ENCODE peak calls at places on chromosomes 13 and 19, in seven cellular contexts. D is activated CD4-positive, alpha-beta T cell treated with anti-CD3 and anti-CD28 coated beads for 4 hours; L is dermis blood vessel endothelial cell; I is NCI-H1092; O is T-cell; C is stimulated activated CD4-positive, alpha-beta T cell treated with anti-CD3 and anti-CD28 coated beads, Interleukin-15, amount 100 ng/mL, for 48 hours; H is WTC11. W is an unnamed sample.

GRCh38 chr13:99398071-99398470 is 90.9 kb upstream of the GPR183 start:
- DNase-seq in O (no peak), L (no peak), H (no peak), D (no peak), C (no peak), I (no peak), W (no peak)

GRCh38 chr13:98540476-98540875 is 36.4 kb downstream of the STK24 start:
- DNase-seq in I (no peak), L (no peak), D (no peak), O (no peak), H (no peak), C (no peak), W (no peak)

GRCh38 chr19:14081797-14082674 is 3.5 kb downstream of the C19orf67 start:
- DNase-seq in I (no peak), D (peak), O (peak), H (no peak), C (no peak), L (peak), W (peak)

GRCh38 chr19:48755787-48756674 is 707 bp downstream of the FGF21 start:
- DNase-seq in H (no peak), C (no peak), I (no peak), L (no peak), O (no peak), D (no peak), W (no peak)

GRCh38 chr19:2055871-2056809 is 5.1 kb upstream of the MKNK2 start:
- DNase-seq in I (no peak), C (no peak), O (no peak), D (no peak), L (peak), H (no peak), W (no peak)

GRCh38 chr13:48939728-48940127 is 36.0 kb upstream of the FNDC3A start:
- DNase-seq in D (no peak), H (no peak), C (no peak), O (no peak), L (no peak), I (no peak), W (no peak)

GRCh38 chr13:105611424-105611823 is 924.0 kb downstream of the EFNB2 start:
- DNase-seq in H (no peak), C (no peak), O (no peak), I (no peak), D (no peak), L (no peak), W (no peak)

GRCh38 chr13:110644892-110645521 is 29.7 kb downstream of the NAXD start:
- DNase-seq in I (peak), H (peak), C (no peak), L (peak), D (peak), O (peak), W (peak)

GRCh38 chr13:75792526-75793187 is 156.5 kb downstream of the LMO7 start:
- DNase-seq in L (no peak), H (no peak), D (no peak), O (no peak), I (no peak), C (no peak), W (no peak)

GRCh38 chr19:32653626-32653968 is 21.4 kb downstream of the ANKRD27 start:
- DNase-seq in O (no peak), H (no peak), C (no peak), L (no peak), I (no peak), D (no peak), W (no peak)

GRCh38 chr19:1223018-1223855 is 14.6 kb downstream of the CBARP start:
- DNase-seq in C (no peak), I (no peak), L (peak), O (no peak), H (peak), D (peak), W (no peak)

GRCh38 chr13:112969692-112970338 is 801 bp downstream of the MCF2L start:
- DNase-seq in L (no peak), C (no peak), O (no peak), I (peak), H (no peak), D (no peak), W (no peak)

GRCh38 chr19:43546581-43546980 is 13.6 kb downstream of the ZNF575 start:
- DNase-seq in L (no peak), I (no peak), C (no peak), O (no peak), D (no peak), H (no peak), W (no peak)

GRCh38 chr13:63189712-63190111 is 1774.1 kb upstream of the PCDH20 start:
- DNase-seq in H (no peak), D (no peak), L (no peak), C (no peak), O (no peak), I (no peak), W (no peak)

GRCh38 chr13:34671136-34671535 is 270.9 kb upstream of the NBEA start:
- DNase-seq in O (no peak), D (no peak), H (no peak), L (no peak), I (no peak), C (no peak), W (no peak)

GRCh38 chr13:69793803-69794453 is 313.7 kb upstream of the ATXN8OS start:
- DNase-seq in O (no peak), D (no peak), L (no peak), H (no peak), C (no peak), I (no peak), W (no peak)

GRCh38 chr19:41424335-41425173 is 2.6 kb downstream of the B3GNT8 start:
- DNase-seq in D (no peak), O (no peak), C (no peak), L (no peak), H (no peak), I (no peak), W (no peak)

GRCh38 chr13:112241288-112241687 is 134.9 kb upstream of the SPACA7 start:
- DNase-seq in H (no peak), I (no peak), D (no peak), C (no peak), O (no peak), L (no peak), W (no peak)

GRCh38 chr19:1942078-1942933 is 1.3 kb downstream of the CSNK1G2 start:
- DNase-seq in L (peak), O (peak), C (no peak), I (peak), D (peak), H (peak), W (peak)

GRCh38 chr19:46840157-46840942 is 10.3 kb downstream of the AP2S1 start:
- DNase-seq in D (peak), I (peak), L (peak), O (peak), H (peak), C (no peak), W (peak)

GRCh38 chr13:36030670-36031331 is 100.4 kb downstream of the DCLK1 start:
- DNase-seq in H (no peak), O (no peak), I (no peak), C (no peak), D (no peak), L (peak), W (no peak)

GRCh38 chr13:45615501-45616101 is at the start of gene ERICH6B:
- DNase-seq in C (no peak), L (peak), I (peak), D (no peak), H (peak), O (no peak), W (no peak)

GRCh38 chr13:86572115-86572514 is 772.9 kb upstream of the SLITRK6 start:
- DNase-seq in D (no peak), C (no peak), H (no peak), O (no peak), L (no peak), I (no peak), W (no peak)

GRCh38 chr19:1140673-1141072 is 33.4 kb downstream of the SBNO2 start:
- DNase-seq in D (no peak), L (no peak), C (no peak), H (no peak), I (no peak), O (no peak), W (no peak)

GRCh38 chr19:36604656-36605100 is 435 bp upstream of the ZNF382 start:
- DNase-seq in H (peak), D (peak), C (peak), I (no peak), L (peak), O (peak), W (peak)

GRCh38 chr19:28632357-28633076 is 580.4 kb downstream of the UQCRFS1 start:
- DNase-seq in C (no peak), O (no peak), H (no peak), I (no peak), D (no peak), L (no peak), W (no peak)

GRCh38 chr13:113291997-113292862 is 4.8 kb upstream of the LAMP1 start:
- DNase-seq in D (peak), H (no peak), I (no peak), L (peak), C (no peak), O (no peak), W (peak)

GRCh38 chr19:3225677-3226093 is 1.2 kb downstream of the CELF5 start:
- DNase-seq in C (no peak), D (no peak), O (no peak), I (no peak), L (no peak), H (no peak), W (no peak)

GRCh38 chr19:42360787-42361544 is 29.1 kb downstream of the CNFN start:
- DNase-seq in H (peak), I (no peak), D (no peak), C (no peak), O (no peak), L (no peak), W (no peak)

GRCh38 chr19:54481326-54481930 is 8.3 kb upstream of the CDC42EP5 start:
- DNase-seq in H (peak), C (no peak), O (no peak), D (no peak), I (peak), L (peak), W (peak)

GRCh38 chr19:45919678-45920077 is 5.1 kb upstream of the NANOS2 start:
- DNase-seq in H (no peak), O (no peak), D (no peak), I (no peak), C (no peak), L (no peak), W (no peak)

GRCh38 chr19:677201-677600 is 1.0 kb downstream of the FSTL3 start:
- DNase-seq in I (no peak), O (no peak), H (no peak), C (no peak), L (peak), D (no peak), W (no peak)

GRCh38 chr13:86188170-86188569 is 389.0 kb upstream of the SLITRK6 start:
- DNase-seq in H (no peak), D (no peak), L (no peak), C (no peak), O (no peak), I (no peak), W (no peak)

GRCh38 chr13:83895994-83896580 is 13.8 kb upstream of the SLITRK1 start:
- DNase-seq in C (no peak), O (no peak), I (no peak), H (no peak), L (no peak), D (no peak), W (no peak)

GRCh38 chr13:106329941-106330340 is 205.5 kb downstream of the EFNB2 start:
- DNase-seq in H (no peak), O (no peak), I (no peak), L (no peak), D (no peak), C (no peak), W (no peak)

GRCh38 chr13:28161370-28161769 is 23.0 kb downstream of the PAN3 start:
- DNase-seq in D (no peak), C (no peak), L (peak), H (no peak), O (no peak), I (no peak), W (no peak)

GRCh38 chr19:41330946-41331678 is 21.1 kb downstream of the CCDC97 start:
- DNase-seq in D (no peak), I (no peak), O (no peak), L (no peak), C (no peak), H (peak), W (no peak)

GRCh38 chr19:54727562-54727961 is 3.3 kb downstream of the KIR3DL3 start:
- DNase-seq in C (no peak), I (no peak), D (no peak), H (no peak), O (no peak), L (no peak), W (no peak)

W was measured in central memory CD4-positive, alpha-beta T cell.